ENCODE peak calls at places on chromosomes 6 and 20, in six cellular contexts. G, I, W, D, M and B are unnamed samples. For H3K4me1, the result is how much of the 10 kb centered on the place peaks cover.

GRCh38 chr20:20230741-20231140 is 137.2 kb upstream of the INSM1 start:
- DNase-seq in G (no peak), I (no peak), W (no peak), D (no peak), M (no peak), B (no peak)

GRCh38 chr20:45073182-45073581 is 27.7 kb downstream of the KCNS1 start:
- DNase-seq in G (no peak), I (no peak), W (no peak), D (no peak), M (no peak), B (no peak)

GRCh38 chr6:55758156-55758942 is 117.0 kb downstream of the BMP5 start:
- DNase-seq in G (peak), I (peak), W (no peak), D (peak), M (no peak), B (no peak)

GRCh38 chr20:61185841-61186601 is 66.0 kb upstream of the CDH4 start:
- DNase-seq in G (peak), I (peak), W (no peak), D (peak), M (no peak), B (no peak)

GRCh38 chr6:106163446-106163965 is 77.4 kb downstream of the PRDM1 start:
- DNase-seq in G (no peak), I (peak), W (no peak), D (peak), M (peak), B (peak)

GRCh38 chr6:68951350-68951749 is 316.3 kb downstream of the ADGRB3 start:
- DNase-seq in G (no peak), I (no peak), W (no peak), D (peak), M (no peak), B (no peak)

GRCh38 chr6:22631101-22631500 is 61.7 kb downstream of the HDGFL1 start:
- DNase-seq in G (no peak), I (peak), W (no peak), D (no peak), M (no peak), B (no peak)

GRCh38 chr6:143652840-143653239 is 24.9 kb upstream of the PHACTR2 start:
- DNase-seq in G (no peak), I (no peak), W (no peak), D (peak), M (no peak), B (no peak)

GRCh38 chr6:166877906-166878305 is 78.4 kb downstream of the RNASET2 start:
- DNase-seq in G (no peak), I (no peak), W (no peak), D (no peak), M (no peak), B (no peak)

GRCh38 chr20:39876974-39877615 is 811.9 kb downstream of the MAFB start:
- DNase-seq in G (no peak), I (no peak), W (no peak), D (peak), M (no peak), B (no peak)

GRCh38 chr20:22106308-22106938 is 401.0 kb downstream of the PAX1 start:
- DNase-seq in G (peak), I (peak), W (no peak), D (peak), M (no peak), B (no peak)

GRCh38 chr6:136012198-136012884 is 160.8 kb downstream of the PDE7B start:
- DNase-seq in G (no peak), I (peak), W (no peak), D (no peak), M (no peak), B (no peak)

GRCh38 chr20:40323411-40323810 is 365.6 kb downstream of the MAFB start:
- DNase-seq in G (no peak), I (no peak), W (no peak), D (no peak), M (no peak), B (no peak)

GRCh38 chr6:5096482-5096881 is 11.3 kb downstream of the PPP1R3G start:
- DNase-seq in G (no peak), I (no peak), W (no peak), D (no peak), M (no peak), B (no peak)

GRCh38 chr6:81890846-81891245 is 138.4 kb upstream of the TENT5A start:
- DNase-seq in G (no peak), I (peak), W (no peak), D (no peak), M (no peak), B (no peak)

GRCh38 chr20:59519707-59520014 is 84.7 kb upstream of the PHACTR3 start:
- DNase-seq in G (no peak), I (no peak), W (no peak), D (no peak), M (no peak), B (no peak)

GRCh38 chr6:35557239-35557638 is 44.5 kb upstream of the TULP1 start:
- DNase-seq in G (no peak), I (no peak), W (no peak), D (no peak), M (no peak), B (peak)

GRCh38 chr20:62887147-62887859 is 25.7 kb upstream of the TCFL5 start:
- DNase-seq in G (no peak), I (peak), W (no peak), D (peak), M (no peak), B (no peak)

GRCh38 chr6:121663292-121663691 is 227.8 kb downstream of the GJA1 start:
- DNase-seq in G (peak), I (no peak), W (no peak), D (no peak), M (no peak), B (no peak)

GRCh38 chr6:447381-448165 is 56.0 kb downstream of the IRF4 start:
- DNase-seq in G (no peak), I (no peak), W (no peak), D (no peak), M (no peak), B (no peak)

GRCh38 chr6:169777896-169778295 is 26.5 kb downstream of the ERMARD start:
- DNase-seq in G (no peak), I (no peak), W (no peak), D (no peak), M (no peak), B (no peak)

GRCh38 chr20:33262658-33263065 is 20.4 kb upstream of the BPIFB1 start:
- DNase-seq in G (peak), I (peak), W (no peak), D (peak), M (no peak), B (no peak)

GRCh38 chr6:118864330-118865166 is 29.4 kb upstream of the ASF1A start:
- DNase-seq in G (no peak), I (no peak), W (no peak), D (no peak), M (no peak), B (no peak)

GRCh38 chr6:1619666-1620503 is 10.2 kb downstream of the FOXC1 start:
- DNase-seq in G (no peak), I (no peak), W (no peak), D (no peak), M (no peak), B (peak)

GRCh38 chr20:60008130-60008808 is 50.0 kb downstream of the CDH26 start:
- DNase-seq in G (no peak), I (no peak), W (no peak), D (no peak), M (no peak), B (no peak)

GRCh38 chr6:43933111-43933885 is 163.3 kb downstream of the VEGFA start:
- DNase-seq in G (no peak), I (no peak), W (no peak), D (peak), M (no peak), B (peak)

GRCh38 chr20:35831029-35831428 is 59.2 kb downstream of the PHF20 start:
- DNase-seq in G (no peak), I (peak), W (no peak), D (no peak), M (no peak), B (no peak)

GRCh38 chr6:134427721-134428120 is 109.8 kb upstream of the SGK1 start:
- DNase-seq in G (no peak), I (no peak), W (no peak), D (no peak), M (no peak), B (no peak)

GRCh38 chr6:145332001-145332400 is 403.3 kb downstream of the EPM2A start:
- DNase-seq in G (no peak), I (peak), W (no peak), D (peak), M (no peak), B (no peak)

GRCh38 chr6:30508890-30509736 is 19.8 kb downstream of the HLA-E start:
- DNase-seq in G (no peak), I (no peak), W (no peak), D (no peak), M (no peak), B (no peak)

GRCh38 chr20:45924391-45925261 is 9.9 kb upstream of the PCIF1 start:
- DNase-seq in G (no peak), I (peak), W (no peak), D (peak), M (no peak), B (no peak)

GRCh38 chr6:85923013-85923430 is 280.3 kb upstream of the SYNCRIP start:
- DNase-seq in G (peak), I (peak), W (no peak), D (peak), M (no peak), B (no peak)

GRCh38 chr20:4772132-4772531 is 50.4 kb downstream of the PRND start:
- DNase-seq in G (no peak), I (no peak), W (no peak), D (no peak), M (no peak), B (no peak)

GRCh38 chr20:36808317-36809257 is 35.0 kb upstream of the DSN1 start:
- DNase-seq in G (peak), I (peak), W (peak), D (peak), M (peak), B (peak)

GRCh38 chr6:13965582-13966127 is 40.9 kb downstream of the RNF182 start:
- DNase-seq in G (no peak), I (no peak), W (no peak), D (no peak), M (no peak), B (no peak)

DNA sequence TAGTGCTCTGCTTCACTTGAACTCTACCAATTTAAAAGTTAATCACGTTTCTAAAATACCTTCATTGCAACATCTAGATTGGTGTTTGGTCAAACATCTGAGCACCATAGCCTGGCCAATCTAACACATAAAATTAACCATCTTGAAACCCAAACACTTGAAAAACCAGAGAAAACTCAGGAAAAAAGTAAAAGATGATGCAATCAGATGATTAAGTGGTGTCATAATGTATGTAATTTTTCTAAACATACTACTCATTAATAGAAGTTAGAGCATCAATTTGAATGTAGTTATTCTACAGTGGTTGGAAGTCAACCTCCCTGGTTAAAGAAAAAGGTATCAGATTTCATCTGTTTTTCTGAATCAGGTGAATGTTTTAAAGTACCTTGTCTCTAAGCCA is 228.6 kb upstream of the ID4 start:
- DNase-seq in G (no peak), I (no peak), W (no peak), D (no peak), M (no peak), B (no peak)
- H3K4me3 ChIP-seq in G (no peak), I (no peak), W (no peak), D (no peak), M (no peak), B (no peak)

GRCh38 chr20:326645-327031 is 1.3 kb downstream of the SOX12 start:
- DNase-seq in G (peak), I (peak), W (no peak), D (peak), M (peak), B (peak)

GRCh38 chr20:327041-327945 is 1.9 kb downstream of the SOX12 start:
- DNase-seq in G (peak), I (peak), W (peak), D (peak), M (peak), B (peak)

GRCh38 chr20:324177-325042 is 942 bp upstream of the SOX12 start:
- DNase-seq in G (peak), I (peak), W (peak), D (peak), M (peak), B (peak)

GRCh38 chr20:325043-325888 is at the start of gene SOX12:
- DNase-seq in G (peak), I (peak), W (peak), D (peak), M (peak), B (peak)

DNA sequence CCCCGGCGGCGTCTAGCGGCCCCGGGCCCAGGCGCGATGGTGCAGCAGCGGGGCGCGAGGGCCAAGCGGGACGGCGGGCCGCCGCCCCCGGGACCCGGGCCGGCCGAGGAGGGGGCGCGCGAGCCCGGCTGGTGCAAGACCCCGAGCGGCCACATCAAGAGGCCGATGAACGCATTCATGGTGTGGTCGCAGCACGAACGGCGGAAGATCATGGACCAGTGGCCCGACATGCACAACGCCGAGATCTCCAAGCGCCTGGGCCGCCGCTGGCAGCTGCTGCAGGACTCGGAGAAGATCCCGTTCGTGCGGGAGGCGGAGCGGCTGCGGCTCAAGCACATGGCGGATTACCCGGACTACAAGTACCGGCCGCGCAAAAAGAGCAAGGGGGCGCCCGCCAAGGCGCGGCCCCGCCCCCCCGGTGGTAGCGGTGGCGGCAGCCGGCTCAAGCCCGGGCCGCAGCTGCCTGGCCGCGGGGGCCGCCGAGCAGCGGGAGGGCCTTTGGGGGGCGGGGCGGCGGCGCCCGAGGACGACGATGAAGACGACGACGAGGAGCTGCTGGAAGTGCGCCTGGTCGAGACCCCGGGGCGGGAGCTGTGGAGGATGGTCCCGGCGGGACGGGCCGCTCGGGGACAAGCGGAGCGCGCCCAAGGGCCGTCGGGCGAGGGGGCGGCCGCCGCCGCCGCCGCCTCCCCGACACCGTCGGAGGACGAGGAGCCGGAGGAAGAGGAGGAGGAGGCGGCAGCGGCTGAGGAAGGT is 715 bp downstream of the SOX12 start:
- DNase-seq in G (peak), I (peak), W (peak), D (peak), M (peak), B (peak)
- H3K4me1 ChIP-seq in G (under half), I (under half), W (under half), D (under half), M (under half), B (under half)

GRCh38 chr6:73180076-73180717 is 45.1 kb downstream of the KHDC1L start:
- DNase-seq in G (no peak), I (peak), W (no peak), D (no peak), M (no peak), B (no peak)
- H3K4me3 ChIP-seq in G (no peak), I (peak), W (peak), D (no peak), M (no peak), B (no peak)

GRCh38 chr6:11197846-11198245 is 34.6 kb downstream of the NEDD9 start:
- DNase-seq in G (no peak), I (no peak), W (no peak), D (no peak), M (no peak), B (no peak)
- H3K4me1 ChIP-seq in G (half or more), I (half or more), W (half or more), D (under half), M (under half), B (under half)

GRCh38 chr20:53916173-53916512 is 154.3 kb downstream of the BCAS1 start:
- DNase-seq in G (no peak), I (no peak), W (no peak), D (no peak), M (no peak), B (no peak)
- H3K4me3 ChIP-seq in G (peak), I (peak), W (peak), D (no peak), M (peak), B (peak)

GRCh38 chr6:154448448-154449096 is 61.9 kb downstream of the CNKSR3 start:
- DNase-seq in G (no peak), I (peak), W (peak), D (peak), M (no peak), B (no peak)
- H3K4me1 ChIP-seq in G (under half), I (under half), W (under half), D (under half), M (under half), B (under half)